ENCODE peak calls at places on chromosomes 7 and 10, in ten cellular contexts. One of them, this sample, is unnamed.

GRCh38 chr7:29955799-29956476 is 33.7 kb downstream of the SCRN1 start:
- DNase-seq in spleen: peak
- DNase-seq in upper lobe of left lung: peak
- DNase-seq in K562: no peak
- DNase-seq in endothelial cell of umbilical vein: no peak
- DNase-seq in transverse colon: peak
- DNase-seq in HCT116: no peak
- DNase-seq in prostate gland: no peak
- DNase-seq in stomach: no peak
- DNase-seq in vagina: no peak
- DNase-seq in this sample: no peak

GRCh38 chr10:35331894-35332640 is 4.2 kb upstream of the CCNY start:
- DNase-seq in spleen: no peak
- DNase-seq in upper lobe of left lung: peak
- DNase-seq in K562: no peak
- DNase-seq in endothelial cell of umbilical vein: peak
- DNase-seq in transverse colon: no peak
- DNase-seq in HCT116: peak
- DNase-seq in prostate gland: no peak
- DNase-seq in stomach: no peak
- DNase-seq in vagina: no peak
- DNase-seq in this sample: no peak

GRCh38 chr10:115854740-115855435 is 418.1 kb downstream of the GFRA1 start:
- DNase-seq in spleen: no peak
- DNase-seq in upper lobe of left lung: no peak
- DNase-seq in K562: no peak
- DNase-seq in endothelial cell of umbilical vein: no peak
- DNase-seq in transverse colon: no peak
- DNase-seq in HCT116: no peak
- DNase-seq in prostate gland: no peak
- DNase-seq in stomach: no peak
- DNase-seq in vagina: no peak
- DNase-seq in this sample: no peak

GRCh38 chr7:92633211-92633906 is 43.2 kb upstream of the FAM133B start:
- DNase-seq in spleen: no peak
- DNase-seq in upper lobe of left lung: peak
- DNase-seq in K562: peak
- DNase-seq in endothelial cell of umbilical vein: peak
- DNase-seq in transverse colon: no peak
- DNase-seq in HCT116: peak
- DNase-seq in prostate gland: peak
- DNase-seq in stomach: no peak
- DNase-seq in vagina: no peak
- DNase-seq in this sample: no peak

GRCh38 chr10:132162021-132162531 is 24.7 kb upstream of the DPYSL4 start:
- DNase-seq in spleen: peak
- DNase-seq in upper lobe of left lung: no peak
- DNase-seq in K562: no peak
- DNase-seq in endothelial cell of umbilical vein: no peak
- DNase-seq in transverse colon: no peak
- DNase-seq in HCT116: no peak
- DNase-seq in prostate gland: no peak
- DNase-seq in stomach: no peak
- DNase-seq in vagina: no peak
- DNase-seq in this sample: no peak

GRCh38 chr7:117285821-117286220 is 37.0 kb downstream of the WNT2 start:
- DNase-seq in spleen: no peak
- DNase-seq in upper lobe of left lung: no peak
- DNase-seq in K562: no peak
- DNase-seq in endothelial cell of umbilical vein: no peak
- DNase-seq in transverse colon: no peak
- DNase-seq in HCT116: no peak
- DNase-seq in prostate gland: no peak
- DNase-seq in stomach: no peak
- DNase-seq in vagina: peak
- DNase-seq in this sample: no peak

GRCh38 chr7:27346531-27347260 is 104.1 kb downstream of the EVX1 start:
- DNase-seq in spleen: no peak
- DNase-seq in upper lobe of left lung: peak
- DNase-seq in K562: no peak
- DNase-seq in endothelial cell of umbilical vein: peak
- DNase-seq in transverse colon: peak
- DNase-seq in HCT116: peak
- DNase-seq in prostate gland: peak
- DNase-seq in stomach: peak
- DNase-seq in vagina: peak
- DNase-seq in this sample: no peak

GRCh38 chr10:110852897-110853296 is 18.8 kb upstream of the PDCD4 start:
- DNase-seq in spleen: no peak
- DNase-seq in upper lobe of left lung: no peak
- DNase-seq in K562: no peak
- DNase-seq in endothelial cell of umbilical vein: no peak
- DNase-seq in transverse colon: no peak
- DNase-seq in HCT116: no peak
- DNase-seq in prostate gland: no peak
- DNase-seq in stomach: no peak
- DNase-seq in vagina: no peak
- DNase-seq in this sample: no peak

GRCh38 chr10:80163741-80164341 is 31.3 kb downstream of the PLAC9 start:
- DNase-seq in spleen: no peak
- DNase-seq in upper lobe of left lung: no peak
- DNase-seq in K562: no peak
- DNase-seq in endothelial cell of umbilical vein: peak
- DNase-seq in transverse colon: peak
- DNase-seq in HCT116: no peak
- DNase-seq in prostate gland: no peak
- DNase-seq in stomach: peak
- DNase-seq in vagina: no peak
- DNase-seq in this sample: no peak

GRCh38 chr7:17109017-17109416 is 189.4 kb upstream of the AHR start:
- DNase-seq in spleen: no peak
- DNase-seq in upper lobe of left lung: no peak
- DNase-seq in K562: no peak
- DNase-seq in endothelial cell of umbilical vein: peak
- DNase-seq in transverse colon: no peak
- DNase-seq in HCT116: no peak
- DNase-seq in prostate gland: no peak
- DNase-seq in stomach: no peak
- DNase-seq in vagina: no peak
- DNase-seq in this sample: no peak
- TF ChIP-seq POLR2AphosphoS5 in spleen: no peak
- TF ChIP-seq POLR2AphosphoS5 in upper lobe of left lung: no peak
- TF ChIP-seq POLR2AphosphoS5 in K562: no peak
- TF ChIP-seq POLR2AphosphoS5 in endothelial cell of umbilical vein: no peak
- TF ChIP-seq POLR2AphosphoS5 in transverse colon: no peak
- TF ChIP-seq POLR2AphosphoS5 in HCT116: no peak
- TF ChIP-seq POLR2AphosphoS5 in prostate gland: no peak
- TF ChIP-seq POLR2AphosphoS5 in stomach: no peak
- TF ChIP-seq POLR2AphosphoS5 in vagina: no peak
- TF ChIP-seq POLR2AphosphoS5 in this sample: no peak

GRCh38 chr7:73557397-73558257 is at the start of gene BCL7B:
- DNase-seq in spleen: peak
- DNase-seq in upper lobe of left lung: peak
- DNase-seq in K562: peak
- DNase-seq in endothelial cell of umbilical vein: peak
- DNase-seq in transverse colon: peak
- DNase-seq in HCT116: peak
- DNase-seq in prostate gland: peak
- DNase-seq in stomach: peak
- DNase-seq in vagina: peak
- DNase-seq in this sample: peak
- TF ChIP-seq POLR2A in spleen: peak
- TF ChIP-seq POLR2A in upper lobe of left lung: peak
- TF ChIP-seq POLR2A in K562: peak
- TF ChIP-seq POLR2A in endothelial cell of umbilical vein: peak
- TF ChIP-seq POLR2A in transverse colon: peak
- TF ChIP-seq POLR2A in HCT116: peak
- TF ChIP-seq POLR2A in prostate gland: no peak
- TF ChIP-seq POLR2A in stomach: no peak
- TF ChIP-seq POLR2A in vagina: no peak
- TF ChIP-seq POLR2A in this sample: no peak

GRCh38 chr10:14486777-14487510 is 156.2 kb upstream of the FRMD4A start:
- DNase-seq in spleen: no peak
- DNase-seq in upper lobe of left lung: no peak
- DNase-seq in K562: no peak
- DNase-seq in endothelial cell of umbilical vein: no peak
- DNase-seq in transverse colon: no peak
- DNase-seq in HCT116: no peak
- DNase-seq in prostate gland: no peak
- DNase-seq in stomach: no peak
- DNase-seq in vagina: peak
- DNase-seq in this sample: no peak

GRCh38 chr10:14483417-14483816 is 152.7 kb upstream of the FRMD4A start:
- DNase-seq in spleen: no peak
- DNase-seq in upper lobe of left lung: no peak
- DNase-seq in K562: no peak
- DNase-seq in endothelial cell of umbilical vein: no peak
- DNase-seq in transverse colon: no peak
- DNase-seq in HCT116: no peak
- DNase-seq in prostate gland: no peak
- DNase-seq in stomach: no peak
- DNase-seq in vagina: peak
- DNase-seq in this sample: no peak

GRCh38 chr10:14487511-14487909 is 156.8 kb upstream of the FRMD4A start:
- DNase-seq in spleen: no peak
- DNase-seq in upper lobe of left lung: no peak
- DNase-seq in K562: no peak
- DNase-seq in endothelial cell of umbilical vein: peak
- DNase-seq in transverse colon: no peak
- DNase-seq in HCT116: no peak
- DNase-seq in prostate gland: no peak
- DNase-seq in stomach: no peak
- DNase-seq in vagina: no peak
- DNase-seq in this sample: no peak

GRCh38 chr10:14489522-14490177 is 158.9 kb upstream of the FRMD4A start:
- DNase-seq in spleen: no peak
- DNase-seq in upper lobe of left lung: no peak
- DNase-seq in K562: no peak
- DNase-seq in endothelial cell of umbilical vein: no peak
- DNase-seq in transverse colon: no peak
- DNase-seq in HCT116: no peak
- DNase-seq in prostate gland: no peak
- DNase-seq in stomach: no peak
- DNase-seq in vagina: peak
- DNase-seq in this sample: no peak

GRCh38 chr10:14485986-14486385 is 155.3 kb upstream of the FRMD4A start:
- DNase-seq in spleen: no peak
- DNase-seq in upper lobe of left lung: no peak
- DNase-seq in K562: no peak
- DNase-seq in endothelial cell of umbilical vein: no peak
- DNase-seq in transverse colon: no peak
- DNase-seq in HCT116: no peak
- DNase-seq in prostate gland: no peak
- DNase-seq in stomach: no peak
- DNase-seq in vagina: no peak
- DNase-seq in this sample: no peak
- TF ChIP-seq CTCF in spleen: no peak
- TF ChIP-seq CTCF in upper lobe of left lung: no peak
- TF ChIP-seq CTCF in K562: no peak
- TF ChIP-seq CTCF in endothelial cell of umbilical vein: no peak
- TF ChIP-seq CTCF in transverse colon: no peak
- TF ChIP-seq CTCF in HCT116: no peak
- TF ChIP-seq CTCF in prostate gland: no peak
- TF ChIP-seq CTCF in stomach: no peak
- TF ChIP-seq CTCF in vagina: no peak
- TF ChIP-seq CTCF in this sample: no peak

DNA sequence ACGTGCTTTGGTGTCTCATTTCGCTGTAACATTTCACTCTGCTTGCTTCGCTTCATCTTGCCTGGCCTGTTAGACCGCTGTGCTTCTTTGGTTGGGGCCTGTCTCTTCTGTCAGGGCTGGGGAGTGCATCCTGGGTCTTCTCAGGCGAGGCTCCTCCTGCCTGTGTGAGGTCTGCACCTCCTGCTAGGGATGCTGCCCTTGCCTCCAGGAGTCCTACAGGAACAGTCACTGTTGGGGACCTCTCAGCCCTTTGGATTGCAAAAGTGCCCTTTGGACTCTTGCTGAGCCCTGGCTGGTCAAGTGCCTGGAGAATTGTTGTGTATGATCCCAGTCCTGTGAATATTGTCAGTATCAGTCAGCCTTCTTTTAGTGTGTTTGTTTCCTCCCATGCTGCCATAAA is 84.0 kb downstream of the MDFIC start:
- DNase-seq in spleen: peak
- DNase-seq in upper lobe of left lung: no peak
- DNase-seq in K562: no peak
- DNase-seq in endothelial cell of umbilical vein: no peak
- DNase-seq in transverse colon: no peak
- DNase-seq in HCT116: no peak
- DNase-seq in prostate gland: no peak
- DNase-seq in stomach: no peak
- DNase-seq in vagina: no peak
- DNase-seq in this sample: no peak
- TF ChIP-seq POLR2AphosphoS5 in spleen: no peak
- TF ChIP-seq POLR2AphosphoS5 in upper lobe of left lung: no peak
- TF ChIP-seq POLR2AphosphoS5 in K562: no peak
- TF ChIP-seq POLR2AphosphoS5 in endothelial cell of umbilical vein: no peak
- TF ChIP-seq POLR2AphosphoS5 in transverse colon: no peak
- TF ChIP-seq POLR2AphosphoS5 in HCT116: no peak
- TF ChIP-seq POLR2AphosphoS5 in prostate gland: no peak
- TF ChIP-seq POLR2AphosphoS5 in stomach: no peak
- TF ChIP-seq POLR2AphosphoS5 in vagina: no peak
- TF ChIP-seq POLR2AphosphoS5 in this sample: no peak

This sample was measured in breast epithelium.